ENCODE peak calls at places on chromosomes 7 and 10, in five cellular contexts. One of them, this sample, is unnamed.

GRCh38 chr7:26360606-26361005 is 68.9 kb downstream of the SNX10 start:
- DNase-seq in HFFc6: no peak
- DNase-seq in GM23338: no peak
- DNase-seq in activated CD8-positive, alpha-beta T cell treated with anti-CD3 and anti-CD28 coated beads for 36 hours: no peak
- DNase-seq in naive thymus-derived CD8-positive, alpha-beta T cell: no peak
- DNase-seq in this sample: no peak

GRCh38 chr7:47284691-47285246 is 297.1 kb downstream of the TNS3 start:
- DNase-seq in activated CD8-positive, alpha-beta T cell treated with anti-CD3 and anti-CD28 coated beads for 36 hours: no peak
- DNase-seq in GM23338: no peak
- DNase-seq in naive thymus-derived CD8-positive, alpha-beta T cell: no peak
- DNase-seq in HFFc6: no peak
- DNase-seq in this sample: no peak

GRCh38 chr10:61100882-61101281 is 156.9 kb upstream of the RHOBTB1 start:
- DNase-seq in HFFc6: no peak
- DNase-seq in activated CD8-positive, alpha-beta T cell treated with anti-CD3 and anti-CD28 coated beads for 36 hours: no peak
- DNase-seq in naive thymus-derived CD8-positive, alpha-beta T cell: no peak
- DNase-seq in GM23338: no peak
- DNase-seq in this sample: no peak

GRCh38 chr10:22002531-22003110 is 909 bp downstream of the DNAJC1 start:
- DNase-seq in HFFc6: peak
- DNase-seq in naive thymus-derived CD8-positive, alpha-beta T cell: peak
- DNase-seq in GM23338: peak
- DNase-seq in activated CD8-positive, alpha-beta T cell treated with anti-CD3 and anti-CD28 coated beads for 36 hours: peak
- DNase-seq in this sample: no peak

GRCh38 chr7:143433759-143434158 is 9.5 kb upstream of the TAS2R60 start:
- DNase-seq in GM23338: no peak
- DNase-seq in activated CD8-positive, alpha-beta T cell treated with anti-CD3 and anti-CD28 coated beads for 36 hours: no peak
- DNase-seq in naive thymus-derived CD8-positive, alpha-beta T cell: no peak
- DNase-seq in HFFc6: no peak
- DNase-seq in this sample: no peak

GRCh38 chr7:156620246-156620775 is 20.3 kb upstream of the RNF32 start:
- DNase-seq in HFFc6: no peak
- DNase-seq in activated CD8-positive, alpha-beta T cell treated with anti-CD3 and anti-CD28 coated beads for 36 hours: no peak
- DNase-seq in naive thymus-derived CD8-positive, alpha-beta T cell: no peak
- DNase-seq in GM23338: peak
- DNase-seq in this sample: no peak

GRCh38 chr10:83965473-83965872 is 173.8 kb upstream of the GHITM start:
- DNase-seq in naive thymus-derived CD8-positive, alpha-beta T cell: no peak
- DNase-seq in activated CD8-positive, alpha-beta T cell treated with anti-CD3 and anti-CD28 coated beads for 36 hours: no peak
- DNase-seq in HFFc6: no peak
- DNase-seq in GM23338: peak
- DNase-seq in this sample: no peak

GRCh38 chr7:13801669-13802068 is 187.8 kb downstream of the ETV1 start:
- DNase-seq in GM23338: no peak
- DNase-seq in activated CD8-positive, alpha-beta T cell treated with anti-CD3 and anti-CD28 coated beads for 36 hours: no peak
- DNase-seq in HFFc6: no peak
- DNase-seq in naive thymus-derived CD8-positive, alpha-beta T cell: no peak
- DNase-seq in this sample: no peak

GRCh38 chr7:101959342-101959741 is 141.9 kb downstream of the CUX1 start:
- DNase-seq in naive thymus-derived CD8-positive, alpha-beta T cell: no peak
- DNase-seq in GM23338: no peak
- DNase-seq in HFFc6: no peak
- DNase-seq in activated CD8-positive, alpha-beta T cell treated with anti-CD3 and anti-CD28 coated beads for 36 hours: no peak
- DNase-seq in this sample: no peak

GRCh38 chr10:52135101-52135500 is 179.0 kb upstream of the DKK1 start:
- DNase-seq in activated CD8-positive, alpha-beta T cell treated with anti-CD3 and anti-CD28 coated beads for 36 hours: no peak
- DNase-seq in naive thymus-derived CD8-positive, alpha-beta T cell: no peak
- DNase-seq in GM23338: no peak
- DNase-seq in HFFc6: no peak
- DNase-seq in this sample: no peak

GRCh38 chr7:81159402-81159801 is 240.6 kb upstream of the SEMA3C start:
- DNase-seq in activated CD8-positive, alpha-beta T cell treated with anti-CD3 and anti-CD28 coated beads for 36 hours: no peak
- DNase-seq in naive thymus-derived CD8-positive, alpha-beta T cell: no peak
- DNase-seq in GM23338: no peak
- DNase-seq in HFFc6: peak
- DNase-seq in this sample: no peak

GRCh38 chr10:4048245-4048864 is 263.3 kb upstream of the KLF6 start:
- DNase-seq in GM23338: no peak
- DNase-seq in HFFc6: no peak
- DNase-seq in activated CD8-positive, alpha-beta T cell treated with anti-CD3 and anti-CD28 coated beads for 36 hours: no peak
- DNase-seq in naive thymus-derived CD8-positive, alpha-beta T cell: no peak
- DNase-seq in this sample: no peak

GRCh38 chr7:125090596-125090995 is 161.0 kb upstream of the POT1 start:
- DNase-seq in GM23338: peak
- DNase-seq in HFFc6: no peak
- DNase-seq in naive thymus-derived CD8-positive, alpha-beta T cell: no peak
- DNase-seq in activated CD8-positive, alpha-beta T cell treated with anti-CD3 and anti-CD28 coated beads for 36 hours: no peak
- DNase-seq in this sample: no peak

GRCh38 chr7:155352076-155352752 is 54.5 kb downstream of the INSIG1 start:
- DNase-seq in HFFc6: no peak
- DNase-seq in naive thymus-derived CD8-positive, alpha-beta T cell: no peak
- DNase-seq in GM23338: no peak
- DNase-seq in activated CD8-positive, alpha-beta T cell treated with anti-CD3 and anti-CD28 coated beads for 36 hours: no peak
- DNase-seq in this sample: no peak

GRCh38 chr7:159310457-159311171 is 165.9 kb upstream of the VIPR2 start:
- DNase-seq in GM23338: no peak
- DNase-seq in naive thymus-derived CD8-positive, alpha-beta T cell: no peak
- DNase-seq in HFFc6: no peak
- DNase-seq in activated CD8-positive, alpha-beta T cell treated with anti-CD3 and anti-CD28 coated beads for 36 hours: no peak
- DNase-seq in this sample: no peak

GRCh38 chr7:122726881-122727280 is 24.2 kb upstream of the RNF148 start:
- DNase-seq in GM23338: no peak
- DNase-seq in naive thymus-derived CD8-positive, alpha-beta T cell: no peak
- DNase-seq in HFFc6: no peak
- DNase-seq in activated CD8-positive, alpha-beta T cell treated with anti-CD3 and anti-CD28 coated beads for 36 hours: no peak
- DNase-seq in this sample: no peak

GRCh38 chr10:127743205-127743604 is 6.2 kb downstream of the FOXI2 start:
- DNase-seq in HFFc6: no peak
- DNase-seq in naive thymus-derived CD8-positive, alpha-beta T cell: no peak
- DNase-seq in GM23338: no peak
- DNase-seq in activated CD8-positive, alpha-beta T cell treated with anti-CD3 and anti-CD28 coated beads for 36 hours: no peak
- DNase-seq in this sample: no peak

GRCh38 chr7:26101471-26102151 is 50.4 kb upstream of the NFE2L3 start:
- DNase-seq in naive thymus-derived CD8-positive, alpha-beta T cell: no peak
- DNase-seq in HFFc6: no peak
- DNase-seq in activated CD8-positive, alpha-beta T cell treated with anti-CD3 and anti-CD28 coated beads for 36 hours: peak
- DNase-seq in GM23338: peak
- DNase-seq in this sample: no peak

GRCh38 chr7:131555565-131556054 is 818 bp downstream of the PODXL start:
- DNase-seq in HFFc6: no peak
- DNase-seq in GM23338: no peak
- DNase-seq in activated CD8-positive, alpha-beta T cell treated with anti-CD3 and anti-CD28 coated beads for 36 hours: peak
- DNase-seq in naive thymus-derived CD8-positive, alpha-beta T cell: no peak
- DNase-seq in this sample: no peak

GRCh38 chr10:60426425-60426824 is 36.8 kb upstream of the ANK3 start:
- DNase-seq in activated CD8-positive, alpha-beta T cell treated with anti-CD3 and anti-CD28 coated beads for 36 hours: no peak
- DNase-seq in GM23338: no peak
- DNase-seq in naive thymus-derived CD8-positive, alpha-beta T cell: no peak
- DNase-seq in HFFc6: peak
- DNase-seq in this sample: no peak

GRCh38 chr10:99460070-99460469 is 29.6 kb upstream of the GOT1 start:
- DNase-seq in HFFc6: no peak
- DNase-seq in activated CD8-positive, alpha-beta T cell treated with anti-CD3 and anti-CD28 coated beads for 36 hours: no peak
- DNase-seq in GM23338: no peak
- DNase-seq in naive thymus-derived CD8-positive, alpha-beta T cell: no peak
- DNase-seq in this sample: no peak

GRCh38 chr7:70052691-70053090 is 454.4 kb downstream of the AUTS2 start:
- DNase-seq in GM23338: no peak
- DNase-seq in HFFc6: no peak
- DNase-seq in activated CD8-positive, alpha-beta T cell treated with anti-CD3 and anti-CD28 coated beads for 36 hours: no peak
- DNase-seq in naive thymus-derived CD8-positive, alpha-beta T cell: no peak
- DNase-seq in this sample: no peak

GRCh38 chr10:23358357-23358756 is 13.8 kb upstream of the C10orf67 start:
- DNase-seq in naive thymus-derived CD8-positive, alpha-beta T cell: no peak
- DNase-seq in HFFc6: no peak
- DNase-seq in GM23338: peak
- DNase-seq in activated CD8-positive, alpha-beta T cell treated with anti-CD3 and anti-CD28 coated beads for 36 hours: no peak
- DNase-seq in this sample: no peak

GRCh38 chr10:21368728-21369425 is 156.6 kb downstream of the SKIDA1 start:
- DNase-seq in naive thymus-derived CD8-positive, alpha-beta T cell: no peak
- DNase-seq in GM23338: no peak
- DNase-seq in HFFc6: no peak
- DNase-seq in activated CD8-positive, alpha-beta T cell treated with anti-CD3 and anti-CD28 coated beads for 36 hours: no peak
- DNase-seq in this sample: no peak

GRCh38 chr7:102912742-102913141 is at the start of gene LRRC17:
- DNase-seq in activated CD8-positive, alpha-beta T cell treated with anti-CD3 and anti-CD28 coated beads for 36 hours: no peak
- DNase-seq in GM23338: peak
- DNase-seq in naive thymus-derived CD8-positive, alpha-beta T cell: no peak
- DNase-seq in HFFc6: peak
- DNase-seq in this sample: no peak

GRCh38 chr10:115931301-115931700 is 341.7 kb downstream of the GFRA1 start:
- DNase-seq in naive thymus-derived CD8-positive, alpha-beta T cell: no peak
- DNase-seq in activated CD8-positive, alpha-beta T cell treated with anti-CD3 and anti-CD28 coated beads for 36 hours: no peak
- DNase-seq in GM23338: no peak
- DNase-seq in HFFc6: no peak
- DNase-seq in this sample: no peak

GRCh38 chr10:75377869-75378268 is 23.7 kb downstream of the ZNF503 start:
- DNase-seq in HFFc6: no peak
- DNase-seq in GM23338: no peak
- DNase-seq in naive thymus-derived CD8-positive, alpha-beta T cell: no peak
- DNase-seq in activated CD8-positive, alpha-beta T cell treated with anti-CD3 and anti-CD28 coated beads for 36 hours: no peak
- DNase-seq in this sample: no peak

GRCh38 chr10:102508506-102508905 is 4.7 kb downstream of the SUFU start:
- DNase-seq in HFFc6: no peak
- DNase-seq in GM23338: no peak
- DNase-seq in activated CD8-positive, alpha-beta T cell treated with anti-CD3 and anti-CD28 coated beads for 36 hours: no peak
- DNase-seq in naive thymus-derived CD8-positive, alpha-beta T cell: no peak
- DNase-seq in this sample: no peak

GRCh38 chr7:27203378-27203953 is 3.6 kb upstream of the HOXA13 start:
- DNase-seq in GM23338: no peak
- DNase-seq in naive thymus-derived CD8-positive, alpha-beta T cell: no peak
- DNase-seq in HFFc6: no peak
- DNase-seq in activated CD8-positive, alpha-beta T cell treated with anti-CD3 and anti-CD28 coated beads for 36 hours: no peak
- DNase-seq in this sample: no peak

GRCh38 chr10:71344916-71345557 is 26.0 kb downstream of the SLC29A3 start:
- DNase-seq in GM23338: no peak
- DNase-seq in HFFc6: no peak
- DNase-seq in activated CD8-positive, alpha-beta T cell treated with anti-CD3 and anti-CD28 coated beads for 36 hours: no peak
- DNase-seq in naive thymus-derived CD8-positive, alpha-beta T cell: no peak
- DNase-seq in this sample: no peak

This sample was measured in activated T-helper 2 cell treated with anti-CD3 and anti-CD28 coated beads, Interferon-gamma antibody, Interleukin-2, Interleukin-4, amounts not matched to agents 10 μg/mL and 5 μg/mL and 100 μg/mL, durations not matched to agents 14 hours and 24 hours and 36 hours.